ENCODE peak calls at places on chromosome 5, in eight cellular contexts. P is RWPE1; S is CD8-positive, alpha-beta memory T cell; H is vagina; V is A549; B is CD8-positive, alpha-beta T cell; I is colonic mucosa; W is ovary. O is an unnamed sample.

GRCh38 chr5:161600156-161600555 is 53.6 kb upstream of the GABRB2 start:
- DNase-seq in P (no peak), W (no peak), S (no peak), H (no peak), B (no peak), V (no peak), I (no peak), O (no peak)

GRCh38 chr5:8184455-8185063 is 315.6 kb downstream of the MTRR start:
- DNase-seq in H (no peak), B (peak; percentile 14), W (peak; percentile 45), I (peak; percentile 68), S (peak; percentile 1), V (peak; percentile 37), P (no peak), O (no peak)

GRCh38 chr5:7991125-7991821 is 122.3 kb downstream of the MTRR start:
- DNase-seq in I (no peak), P (no peak), V (peak; percentile 19), S (no peak), H (no peak), W (no peak), B (no peak), O (no peak)

GRCh38 chr5:178527458-178528307 is 62.5 kb downstream of the COL23A1 start:
- DNase-seq in H (no peak), I (no peak), B (no peak), S (no peak), P (no peak), V (no peak), W (no peak), O (no peak)

GRCh38 chr5:141040093-141040762 is 10.9 kb upstream of the PCDHB1 start:
- DNase-seq in I (no peak), H (no peak), S (no peak), V (peak; percentile 75), P (peak; percentile 90), B (no peak), W (peak; percentile 39), O (peak; percentile 3)

GRCh38 chr5:151223447-151224264 is at the start of gene CCDC69:
- DNase-seq in W (peak; percentile 85), B (peak; percentile 58), V (peak; percentile 68), I (peak; percentile 75), P (peak; percentile 80), H (no peak), S (peak; percentile 41), O (no peak)

GRCh38 chr5:169331292-169331852 is 30.4 kb upstream of the SLIT3 start:
- DNase-seq in B (no peak), W (no peak), H (no peak), S (no peak), P (no peak), V (peak; percentile 16), I (no peak), O (no peak)

GRCh38 chr5:74035521-74035937 is 409.5 kb downstream of the ARHGEF28 start:
- DNase-seq in H (no peak), S (no peak), B (no peak), P (peak; percentile 60), V (peak; percentile 61), I (peak; percentile 25), W (peak; percentile 63), O (no peak)

GRCh38 chr5:39654715-39655114 is 229.9 kb upstream of the DAB2 start:
- DNase-seq in S (no peak), V (no peak), I (no peak), W (no peak), H (no peak), P (no peak), B (no peak), O (no peak)

GRCh38 chr5:75214928-75215327 is 21.8 kb downstream of the ANKRD31 start:
- DNase-seq in H (no peak), W (no peak), P (no peak), I (peak; percentile 36), S (no peak), V (no peak), B (no peak), O (no peak)

GRCh38 chr5:763998-764781 is 20.3 kb downstream of the ZDHHC11B start:
- DNase-seq in W (no peak), V (no peak), I (no peak), B (no peak), S (no peak), P (no peak), H (no peak), O (no peak)

GRCh38 chr5:148938535-148938907 is 112.1 kb downstream of the ADRB2 start:
- DNase-seq in V (no peak), S (no peak), B (no peak), I (no peak), W (no peak), P (peak; percentile 32), H (no peak), O (no peak)

DNA sequence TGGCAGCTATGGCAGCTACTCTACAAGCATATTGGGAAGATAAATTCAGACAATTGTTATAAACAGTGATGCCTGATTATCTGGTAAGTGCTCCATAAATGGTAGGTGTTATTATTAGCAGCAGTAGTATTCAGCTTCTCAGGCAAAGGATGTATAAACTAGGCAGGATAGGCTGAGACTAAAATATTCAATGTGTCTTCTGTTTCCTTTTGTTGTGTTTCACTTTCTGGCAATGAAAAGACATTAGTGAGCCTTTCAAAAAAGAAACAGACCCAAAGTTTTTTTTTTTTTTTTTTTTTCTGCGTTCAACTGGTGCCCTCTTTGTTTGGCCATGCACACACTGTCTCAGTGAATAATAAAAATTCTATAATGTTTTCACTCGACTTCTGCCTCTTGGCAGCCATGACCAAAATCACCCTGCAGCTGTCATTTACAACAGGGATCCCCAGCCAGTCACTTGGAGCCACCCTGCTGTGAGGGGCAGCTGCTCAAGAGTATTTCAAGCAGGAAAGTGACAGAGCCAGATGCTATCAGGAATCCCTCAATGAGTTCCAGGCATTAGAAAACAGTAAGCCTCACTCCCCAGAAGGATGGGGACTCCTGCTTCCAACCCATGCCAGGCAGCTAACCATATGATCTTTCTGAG is 44.0 kb upstream of the MAN2A1 start:
- DNase-seq in B (no peak), P (no peak), H (no peak), W (no peak), I (no peak), S (no peak), V (no peak), O (no peak)
- H3K27ac ChIP-seq in B (no peak overlapping the region), P (no peak overlapping the region), H (no peak overlapping the region), W (no peak overlapping the region), I (no peak overlapping the region), S (no peak overlapping the region), V (no peak overlapping the region), O (no peak overlapping the region)

DNA sequence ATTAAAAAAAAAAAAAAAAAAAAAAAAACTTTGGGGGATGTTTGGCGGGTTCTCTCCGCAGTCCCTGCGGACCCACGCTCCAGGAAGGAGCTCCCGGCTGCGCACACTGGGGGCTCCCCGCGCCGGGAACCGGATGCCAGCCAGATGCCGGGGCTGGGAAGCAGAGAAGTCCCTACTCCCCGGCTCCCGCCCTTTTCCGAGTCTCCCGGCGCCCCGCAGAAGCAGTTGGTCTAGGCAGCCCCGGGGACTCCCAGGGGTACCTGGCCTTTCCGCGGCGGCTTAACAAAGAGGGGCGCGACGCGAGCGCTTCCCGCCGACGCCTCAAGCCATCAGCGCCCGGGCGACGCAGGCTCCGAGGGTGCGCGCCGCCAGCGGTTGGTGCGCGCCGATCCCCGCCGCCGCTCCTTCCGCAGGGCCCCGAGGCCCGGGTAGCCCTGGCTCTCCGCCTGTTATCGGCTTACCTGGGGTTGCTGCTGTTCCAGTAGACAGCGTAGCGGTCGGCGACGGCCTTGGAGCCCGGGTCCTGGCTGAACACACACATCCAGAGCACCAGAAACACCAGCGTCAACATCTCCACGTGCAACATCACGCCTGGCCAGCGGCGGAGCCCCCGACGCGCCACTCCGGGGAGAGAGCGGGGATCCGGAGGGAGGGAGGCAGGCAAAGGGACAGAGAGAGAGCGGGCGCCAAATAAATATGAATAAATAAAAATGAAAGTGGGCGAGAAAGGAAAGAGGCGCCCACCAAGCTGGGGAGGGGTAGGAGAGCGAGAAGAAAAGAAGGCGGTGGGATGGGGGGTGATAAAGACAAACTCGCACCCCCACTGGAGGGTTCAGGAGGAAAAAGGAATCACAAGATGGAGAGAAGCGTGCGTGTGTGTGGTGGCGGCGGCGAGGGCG is 460 bp downstream of the EFNA5 start:
- DNase-seq in P (peak; percentile 41), H (no peak), B (no peak), V (peak; percentile 34), I (peak; percentile 40), S (no peak), W (peak; percentile 50), O (no peak)
- H3K27ac ChIP-seq in P (peak overlapping the region; percentile 99), H (peak overlapping the region; percentile 91), B (no peak overlapping the region), V (peak overlapping the region; percentile 90), I (peak overlapping the region; percentile 18), S (no peak overlapping the region), W (no peak overlapping the region), O (peak overlapping the region; percentile 90)

GRCh38 chr5:142984525-142984924 is 214.3 kb downstream of the ARHGAP26 start:
- DNase-seq in B (no peak), V (no peak), W (no peak), H (no peak), P (no peak), S (no peak), I (no peak), O (no peak)

GRCh38 chr5:142984016-142984415 is 213.8 kb downstream of the ARHGAP26 start:
- DNase-seq in P (no peak), V (no peak), W (no peak), I (no peak), B (no peak), H (no peak), S (no peak), O (no peak)

GRCh38 chr5:142981475-142981874 is 211.3 kb downstream of the ARHGAP26 start:
- DNase-seq in W (no peak), I (no peak), B (no peak), V (no peak), P (no peak), S (no peak), H (no peak), O (no peak)

GRCh38 chr5:142982821-142983200 is 212.6 kb downstream of the ARHGAP26 start:
- DNase-seq in I (no peak), W (no peak), S (no peak), H (no peak), V (no peak), B (no peak), P (no peak), O (no peak)

GRCh38 chr5:142981886-142982820 is 212.0 kb downstream of the ARHGAP26 start:
- DNase-seq in V (no peak), B (no peak), I (peak; percentile 91), S (no peak), W (peak; percentile 83), H (no peak), P (peak; percentile 90), O (peak; percentile 76)
- H3K27ac ChIP-seq in V (peak overlapping the region; percentile 41), B (no peak overlapping the region), I (peak overlapping the region; percentile 58), S (no peak overlapping the region), W (no peak overlapping the region), H (peak overlapping the region; percentile 31), P (peak overlapping the region; percentile 87), O (peak overlapping the region; percentile 96)

DNA sequence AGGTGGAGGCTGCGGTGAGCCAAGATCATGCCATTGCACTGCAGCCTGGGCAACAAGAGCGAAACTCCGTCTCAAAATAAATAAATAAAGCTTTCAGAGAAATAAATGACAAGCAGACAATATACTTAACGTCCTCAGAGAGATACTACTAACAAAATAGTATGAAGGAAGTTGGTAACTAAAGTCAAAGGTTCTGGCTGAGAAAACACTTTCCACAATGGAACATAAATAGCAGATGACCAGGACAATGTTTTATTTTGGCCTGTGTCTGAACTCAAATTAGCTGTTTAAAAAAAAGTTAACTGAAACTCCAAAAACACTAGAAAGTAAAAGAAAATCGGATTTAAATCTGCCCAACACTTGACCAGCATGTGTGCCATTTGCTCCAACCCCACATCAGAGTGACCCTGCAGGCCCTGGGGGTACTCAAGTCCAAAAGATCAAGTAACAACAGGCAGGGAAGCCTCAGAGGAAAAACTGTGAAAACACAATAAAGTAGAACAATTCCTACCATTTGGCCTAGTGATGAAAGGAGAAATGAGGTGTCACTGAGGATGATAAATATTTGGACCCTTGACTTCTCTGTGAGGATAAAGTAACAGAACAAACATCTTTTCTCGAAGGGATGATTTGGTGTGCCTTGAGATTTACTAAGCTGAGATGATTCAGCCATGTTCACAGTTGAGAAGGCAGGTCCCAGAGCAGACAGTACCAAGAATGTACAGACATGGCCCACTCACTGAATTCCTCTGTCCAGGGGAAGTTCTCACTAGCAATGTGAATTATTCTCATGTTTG is 47.7 kb downstream of the LHFPL2 start:
- DNase-seq in V (peak; percentile 79), B (no peak), I (no peak), H (no peak), S (no peak), W (no peak), P (no peak), O (no peak)
- H3K27ac ChIP-seq in V (peak overlapping the region; percentile 93), B (no peak overlapping the region), I (peak overlapping the region; percentile 53), H (no peak overlapping the region), S (no peak overlapping the region), W (no peak overlapping the region), P (no peak overlapping the region), O (no peak overlapping the region)